ENCODE peak calls at places on chromosomes 13 and 19, in six cellular contexts. L, S, K, M, B and O are unnamed samples.

GRCh38 chr13:25214371-25215252 is 42.5 kb upstream of the AMER2 start:
- DNase-seq in L (no peak), S (no peak), K (no peak), M (peak), B (peak), O (no peak)

GRCh38 chr19:27777726-27778125 is 1435.2 kb downstream of the UQCRFS1 start:
- DNase-seq in L (no peak), S (no peak), K (no peak), M (no peak), B (no peak), O (peak)

GRCh38 chr19:31586282-31586681 is 237.0 kb upstream of the TSHZ3 start:
- DNase-seq in L (no peak), S (no peak), K (no peak), M (no peak), B (no peak), O (no peak)

GRCh38 chr19:12864721-12865715 is 16.2 kb downstream of the DNASE2 start:
- DNase-seq in L (no peak), S (no peak), K (no peak), M (no peak), B (no peak), O (no peak)

GRCh38 chr19:3095375-3096191 is 1.4 kb downstream of the GNA11 start:
- DNase-seq in L (no peak), S (peak), K (no peak), M (no peak), B (no peak), O (no peak)

GRCh38 chr13:42762917-42763316 is 18.5 kb upstream of the FAM216B start:
- DNase-seq in L (peak), S (no peak), K (no peak), M (no peak), B (no peak), O (peak)

GRCh38 chr13:36526897-36527296 is 94.6 kb downstream of the CCNA1 start:
- DNase-seq in L (no peak), S (peak), K (no peak), M (no peak), B (no peak), O (no peak)

GRCh38 chr19:294819-295686 is 3.9 kb upstream of the PLPP2 start:
- DNase-seq in L (no peak), S (peak), K (no peak), M (no peak), B (no peak), O (peak)

GRCh38 chr13:39600766-39601165 is 2.2 kb downstream of the LHFPL6 start:
- DNase-seq in L (no peak), S (no peak), K (no peak), M (no peak), B (peak), O (no peak)

GRCh38 chr13:51921790-51922740 is 60.3 kb downstream of the CCDC70 start:
- DNase-seq in L (no peak), S (no peak), K (no peak), M (no peak), B (no peak), O (peak)

GRCh38 chr19:35715355-35715809 is 2.4 kb upstream of the KMT2B start:
- DNase-seq in L (no peak), S (no peak), K (no peak), M (no peak), B (no peak), O (no peak)

GRCh38 chr13:91133941-91134772 is 213.3 kb upstream of the MIR17HG start:
- DNase-seq in L (peak), S (peak), K (no peak), M (peak), B (no peak), O (peak)

GRCh38 chr19:42285546-42285945 is 16.4 kb upstream of the PRR19 start:
- DNase-seq in L (no peak), S (no peak), K (no peak), M (no peak), B (no peak), O (peak)

GRCh38 chr13:19845758-19846157 is 17.7 kb downstream of the ZMYM5 start:
- DNase-seq in L (peak), S (no peak), K (no peak), M (peak), B (no peak), O (peak)

GRCh38 chr13:41465215-41465907 is 8.0 kb downstream of the RGCC start:
- DNase-seq in L (no peak), S (no peak), K (peak), M (peak), B (peak), O (peak)